ENCODE peak calls at places on chromosome 18, in seven cellular contexts. F is cardiac fibroblast; X is adrenal gland; O is fibroblast of mammary gland; H is choroid plexus epithelial cell; T is CD8-positive, alpha-beta T cell; D is astrocyte of the spinal cord. G is an unnamed sample.

GRCh38 chr18:43396266-43396665 is 119.0 kb upstream of the SYT4 start:
- DNase-seq in F (peak; percentile 51), X (no peak), O (peak; percentile 17), H (peak; percentile 42), T (no peak), D (peak; percentile 37), G (no peak)

GRCh38 chr18:75346671-75347070 is 80.8 kb downstream of the SMIM21 start:
- DNase-seq in F (no peak), X (no peak), O (no peak), H (no peak), T (no peak), D (no peak), G (no peak)

GRCh38 chr18:10518595-10519273 is 7.1 kb upstream of the NAPG start:
- DNase-seq in F (peak; percentile 71), X (peak; percentile 72), O (peak; percentile 41), H (peak; percentile 55), T (no peak), D (peak; percentile 33), G (no peak)

GRCh38 chr18:35713545-35713944 is 132.0 kb downstream of the GALNT1 start:
- DNase-seq in F (peak; percentile 47), X (no peak), O (peak; percentile 67), H (peak; percentile 71), T (no peak), D (peak; percentile 67), G (peak; percentile 29)

GRCh38 chr18:37210781-37211180 is 354.8 kb downstream of the CELF4 start:
- DNase-seq in F (no peak), X (no peak), O (no peak), H (no peak), T (no peak), D (no peak), G (no peak)

GRCh38 chr18:42192251-42193248 is 237.5 kb downstream of the PIK3C3 start:
- DNase-seq in F (peak; percentile 13), X (peak; percentile 17), O (peak; percentile 36), H (peak; percentile 41), T (no peak), D (peak; percentile 26), G (no peak)

GRCh38 chr18:74604774-74605173 is 7.1 kb downstream of the ZNF407 start:
- DNase-seq in F (peak; percentile 46), X (no peak), O (no peak), H (peak; percentile 76), T (no peak), D (no peak), G (no peak)

GRCh38 chr18:34746614-34747013 is 36.5 kb downstream of the DTNA start:
- DNase-seq in F (no peak), X (no peak), O (no peak), H (no peak), T (no peak), D (no peak), G (no peak)

GRCh38 chr18:79512461-79513380 is 117.0 kb downstream of the NFATC1 start:
- DNase-seq in F (no peak), X (peak; percentile 4), O (no peak), H (no peak), T (peak; percentile 2), D (no peak), G (no peak)

GRCh38 chr18:49016648-49017539 is 66.1 kb upstream of the SMAD7 start:
- DNase-seq in F (peak; percentile 84), X (peak; percentile 56), O (peak; percentile 68), H (peak; percentile 88), T (no peak), D (peak; percentile 83), G (peak; percentile 54)

DNA sequence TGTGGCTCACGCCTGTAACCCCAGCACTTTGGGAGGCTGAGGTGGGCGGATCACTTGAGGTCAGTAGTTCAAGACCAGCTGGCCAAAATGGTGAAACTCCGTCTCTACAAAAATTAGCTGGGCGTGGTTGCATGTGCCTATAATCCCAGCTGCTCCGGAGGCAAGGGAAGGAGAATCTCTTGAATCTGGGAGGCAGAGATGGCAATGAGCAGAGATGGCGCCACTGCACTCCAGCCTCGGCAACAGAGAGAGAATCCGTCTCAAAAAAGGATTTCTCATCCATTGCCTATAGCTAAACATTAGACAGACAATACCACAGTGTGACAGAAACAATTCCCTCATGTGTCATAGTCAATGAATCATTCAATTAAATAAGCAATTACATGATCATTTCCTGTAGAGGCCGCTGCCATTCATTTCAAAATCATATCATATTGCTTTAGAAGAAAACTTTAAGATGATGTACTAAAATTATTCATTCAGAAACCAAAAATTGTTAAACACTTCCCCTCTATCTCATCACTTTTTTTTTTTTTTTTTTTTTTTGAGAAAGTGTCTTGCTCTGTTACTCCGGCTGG is 69.5 kb upstream of the TGIF1 start:
- DNase-seq in F (peak; percentile 54), X (no peak), O (peak; percentile 82), H (peak; percentile 45), T (no peak), D (no peak), G (no peak)
- TF ChIP-seq CTCF in F (peak; percentile 28), X (no peak), O (peak; percentile 37), H (peak; percentile 45), T (peak; percentile 21), D (no peak), G (peak; percentile 10)

GRCh38 chr18:69956037-69956436 is 8.4 kb upstream of the CD226 start:
- DNase-seq in F (no peak), X (no peak), O (no peak), H (no peak), T (no peak), D (no peak), G (peak; percentile 19)

GRCh38 chr18:69956655-69957054 is 9.0 kb upstream of the CD226 start:
- DNase-seq in F (no peak), X (no peak), O (no peak), H (no peak), T (no peak), D (no peak), G (no peak)

GRCh38 chr18:69958422-69958821 is 10.7 kb upstream of the CD226 start:
- DNase-seq in F (no peak), X (no peak), O (no peak), H (no peak), T (no peak), D (no peak), G (no peak)

GRCh38 chr18:69954719-69955118 is 7.0 kb upstream of the CD226 start:
- DNase-seq in F (no peak), X (no peak), O (no peak), H (no peak), T (no peak), D (no peak), G (no peak)

GRCh38 chr18:69957071-69957620 is 9.5 kb upstream of the CD226 start:
- DNase-seq in F (no peak), X (no peak), O (no peak), H (no peak), T (no peak), D (no peak), G (no peak)
- H3K4me3 ChIP-seq in F (no peak overlapping the region), X (no peak overlapping the region), O (no peak overlapping the region), H (no peak overlapping the region), T (peak overlapping the region; percentile 37), D (no peak overlapping the region), G (no peak overlapping the region)

DNA sequence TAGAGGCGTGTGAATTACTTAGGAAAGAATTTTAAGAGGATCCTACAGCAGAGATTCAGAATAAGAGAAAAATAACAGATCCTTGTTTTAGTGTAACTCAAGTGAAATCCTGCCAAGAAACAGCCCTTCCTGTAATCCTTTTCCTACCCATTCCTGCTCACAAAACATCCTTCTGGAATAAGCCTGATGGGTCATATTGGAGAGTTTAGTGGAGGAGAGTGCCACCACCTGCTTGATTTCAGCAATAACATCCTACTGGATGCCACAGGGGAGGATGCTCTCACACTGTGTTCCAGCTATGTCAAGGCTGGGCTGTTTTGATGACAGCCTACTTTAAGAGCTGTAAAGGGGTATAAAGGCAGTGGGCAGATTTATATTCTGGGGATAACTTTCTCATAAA is 54.8 kb upstream of the CCDC178 start:
- DNase-seq in F (peak; percentile 63), X (peak; percentile 6), O (peak; percentile 42), H (peak; percentile 54), T (no peak), D (peak; percentile 64), G (no peak)
- TF ChIP-seq CTCF in F (peak; percentile 40), X (peak; percentile 18), O (peak; percentile 42), H (peak; percentile 63), T (no peak), D (peak; percentile 64), G (no peak)

GRCh38 chr18:78292602-78293001 is 687.0 kb upstream of the SALL3 start:
- DNase-seq in F (no peak), X (no peak), O (no peak), H (no peak), T (no peak), D (no peak), G (no peak)

GRCh38 chr18:78293940-78294401 is 685.6 kb upstream of the SALL3 start:
- DNase-seq in F (no peak), X (no peak), O (no peak), H (no peak), T (no peak), D (no peak), G (no peak)

GRCh38 chr18:78295271-78295670 is 684.3 kb upstream of the SALL3 start:
- DNase-seq in F (no peak), X (no peak), O (no peak), H (no peak), T (no peak), D (no peak), G (no peak)

GRCh38 chr18:78296152-78296551 is 683.5 kb upstream of the SALL3 start:
- DNase-seq in F (no peak), X (no peak), O (no peak), H (no peak), T (no peak), D (no peak), G (no peak)

GRCh38 chr18:78293516-78293915 is 686.1 kb upstream of the SALL3 start:
- DNase-seq in F (no peak), X (no peak), O (no peak), H (no peak), T (no peak), D (no peak), G (no peak)
- H3K4me3 ChIP-seq in F (no peak overlapping the region), X (no peak overlapping the region), O (no peak overlapping the region), H (no peak overlapping the region), T (no peak overlapping the region), D (no peak overlapping the region), G (no peak overlapping the region)

DNA sequence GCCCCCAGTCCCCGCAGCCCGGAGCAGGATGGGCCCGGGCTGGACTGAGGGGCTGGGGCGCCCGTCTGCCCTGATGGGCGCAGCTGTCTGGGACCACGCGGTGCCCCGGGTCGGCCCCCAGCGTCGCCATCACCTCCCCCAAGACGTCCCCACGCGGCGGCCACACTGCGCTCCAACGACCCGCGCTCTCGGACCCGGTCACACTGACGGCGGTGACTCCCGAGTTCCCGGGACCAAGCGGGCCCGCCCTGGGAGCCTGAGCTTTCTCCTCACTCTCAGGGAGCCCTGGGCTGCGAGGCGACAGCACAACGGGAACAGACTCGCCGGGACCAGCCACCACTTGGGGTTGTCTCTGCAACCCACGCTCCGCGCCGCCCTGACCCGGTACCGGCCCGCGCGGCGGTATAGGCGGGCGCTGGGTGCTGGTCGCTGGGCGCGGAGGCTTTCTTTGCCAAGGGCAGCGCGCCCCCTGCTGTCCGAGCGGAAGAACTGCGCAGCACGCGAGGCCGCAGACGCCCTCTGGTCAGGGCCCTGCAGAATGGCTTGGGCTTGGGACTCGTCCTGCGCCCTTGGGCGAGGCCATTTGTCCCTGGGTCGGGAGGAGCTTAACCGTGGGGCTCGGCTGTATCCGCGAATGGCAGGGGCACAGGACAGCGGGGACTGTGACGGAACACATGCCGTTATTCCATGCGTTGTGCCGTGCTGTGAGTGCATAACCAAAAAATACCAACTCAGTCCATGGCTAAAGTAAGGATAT is 54.8 kb upstream of the ANKRD62 start:
- DNase-seq in F (peak; percentile 82), X (peak; percentile 78), O (peak; percentile 70), H (peak; percentile 80), T (peak; percentile 81), D (peak; percentile 73), G (no peak)
- TF ChIP-seq CTCF in F (peak; percentile 82), X (peak; percentile 98), O (peak; percentile 65), H (peak; percentile 79), T (peak; percentile 97), D (peak; percentile 88), G (peak; percentile 92)

GRCh38 chr18:46624127-46624526 is 32.9 kb downstream of the LOXHD1 start:
- DNase-seq in F (no peak), X (no peak), O (no peak), H (no peak), T (no peak), D (no peak), G (no peak)
- H3K4me3 ChIP-seq in F (no peak overlapping the region), X (no peak overlapping the region), O (no peak overlapping the region), H (no peak overlapping the region), T (no peak overlapping the region), D (no peak overlapping the region), G (no peak overlapping the region)